ENCODE peak calls at places on chromosome 15, in four cellular contexts. G is HL-60; J is CD8-positive, alpha-beta T cell; O is choroid plexus epithelial cell. I is an unnamed sample.

GRCh38 chr15:21261396-21261964 is 178.8 kb downstream of the POTEB3 start:
- DNase-seq in G (no peak), J (no peak), O (no peak), I (no peak)

GRCh38 chr15:98025237-98025636 is 64.7 kb downstream of the ARRDC4 start:
- DNase-seq in G (no peak), J (no peak), O (peak), I (no peak)

GRCh38 chr15:75758071-75758872 is 45.6 kb upstream of the CSPG4 start:
- DNase-seq in G (peak), J (peak), O (peak), I (no peak)

GRCh38 chr15:81014446-81015093 is 13.8 kb downstream of the TLNRD1 start:
- DNase-seq in G (no peak), J (no peak), O (no peak), I (no peak)

GRCh38 chr15:94587071-94587470 is 355.7 kb downstream of the MCTP2 start:
- DNase-seq in G (no peak), J (no peak), O (no peak), I (no peak)

GRCh38 chr15:70132148-70132547 is 34.4 kb upstream of the TLE3 start:
- DNase-seq in G (no peak), J (no peak), O (peak), I (no peak)

GRCh38 chr15:52261498-52262242 is 33.9 kb downstream of the MYO5C start:
- DNase-seq in G (peak), J (peak), O (peak), I (peak)

GRCh38 chr15:25092661-25093060 is 137.9 kb downstream of the SNRPN start:
- DNase-seq in G (no peak), J (no peak), O (peak), I (no peak)

DNA sequence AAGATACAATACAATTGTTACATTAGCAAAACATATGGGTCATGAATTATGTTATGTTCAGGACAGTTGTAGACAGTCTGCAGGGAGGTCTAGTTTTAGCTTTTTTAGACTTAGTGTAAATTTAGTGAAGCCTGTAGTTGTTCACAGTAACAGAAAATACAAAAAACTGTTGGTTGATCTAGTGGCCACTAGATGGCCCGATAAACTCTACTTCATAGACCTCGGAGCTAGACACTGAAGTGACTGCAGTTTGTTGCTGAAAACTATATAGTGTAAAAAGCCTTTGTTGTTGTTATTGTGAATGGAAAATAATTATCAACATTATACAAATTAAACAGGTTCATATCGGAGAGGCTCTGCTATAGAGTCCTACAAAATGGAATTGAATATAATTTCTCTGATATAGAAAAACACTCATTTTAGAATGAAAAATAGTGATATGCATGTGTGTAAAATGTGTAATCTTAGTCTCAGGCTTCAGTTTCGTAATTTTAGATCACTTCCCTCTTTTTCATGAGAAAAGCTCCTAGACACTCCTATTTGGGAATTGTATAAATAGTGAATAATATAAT is 18.3 kb downstream of the MAGEL2 start:
- DNase-seq in G (no peak), J (no peak), O (peak), I (no peak)
- TF ChIP-seq CTCF in G (peak), J (no peak), O (peak), I (no peak)

GRCh38 chr15:39300451-39301153 is 280.3 kb upstream of the THBS1 start:
- DNase-seq in G (no peak), J (no peak), O (peak), I (no peak)

GRCh38 chr15:39304201-39304841 is 276.6 kb upstream of the THBS1 start:
- DNase-seq in G (no peak), J (no peak), O (no peak), I (no peak)

GRCh38 chr15:39304931-39305728 is 275.7 kb upstream of the THBS1 start:
- DNase-seq in G (no peak), J (no peak), O (no peak), I (no peak)

GRCh38 chr15:39301589-39301999 is 279.3 kb upstream of the THBS1 start:
- DNase-seq in G (no peak), J (no peak), O (peak), I (no peak)

GRCh38 chr15:39302936-39303335 is 277.9 kb upstream of the THBS1 start:
- DNase-seq in G (no peak), J (no peak), O (no peak), I (no peak)
- TF ChIP-seq CTCF in G (no peak), J (no peak), O (no peak), I (no peak)

GRCh38 chr15:91974321-91974720 is 120.8 kb downstream of the SLCO3A1 start:
- DNase-seq in G (no peak), J (no peak), O (no peak), I (no peak)

GRCh38 chr15:91975241-91975978 is 121.9 kb downstream of the SLCO3A1 start:
- DNase-seq in G (no peak), J (no peak), O (no peak), I (no peak)

GRCh38 chr15:91968610-91969009 is 115.1 kb downstream of the SLCO3A1 start:
- DNase-seq in G (no peak), J (no peak), O (no peak), I (no peak)

GRCh38 chr15:91970142-91970541 is 116.6 kb downstream of the SLCO3A1 start:
- DNase-seq in G (no peak), J (no peak), O (peak), I (no peak)

GRCh38 chr15:91973481-91973880 is 120.0 kb downstream of the SLCO3A1 start:
- DNase-seq in G (no peak), J (no peak), O (no peak), I (no peak)
- TF ChIP-seq CTCF in G (no peak), J (no peak), O (no peak), I (no peak)

DNA sequence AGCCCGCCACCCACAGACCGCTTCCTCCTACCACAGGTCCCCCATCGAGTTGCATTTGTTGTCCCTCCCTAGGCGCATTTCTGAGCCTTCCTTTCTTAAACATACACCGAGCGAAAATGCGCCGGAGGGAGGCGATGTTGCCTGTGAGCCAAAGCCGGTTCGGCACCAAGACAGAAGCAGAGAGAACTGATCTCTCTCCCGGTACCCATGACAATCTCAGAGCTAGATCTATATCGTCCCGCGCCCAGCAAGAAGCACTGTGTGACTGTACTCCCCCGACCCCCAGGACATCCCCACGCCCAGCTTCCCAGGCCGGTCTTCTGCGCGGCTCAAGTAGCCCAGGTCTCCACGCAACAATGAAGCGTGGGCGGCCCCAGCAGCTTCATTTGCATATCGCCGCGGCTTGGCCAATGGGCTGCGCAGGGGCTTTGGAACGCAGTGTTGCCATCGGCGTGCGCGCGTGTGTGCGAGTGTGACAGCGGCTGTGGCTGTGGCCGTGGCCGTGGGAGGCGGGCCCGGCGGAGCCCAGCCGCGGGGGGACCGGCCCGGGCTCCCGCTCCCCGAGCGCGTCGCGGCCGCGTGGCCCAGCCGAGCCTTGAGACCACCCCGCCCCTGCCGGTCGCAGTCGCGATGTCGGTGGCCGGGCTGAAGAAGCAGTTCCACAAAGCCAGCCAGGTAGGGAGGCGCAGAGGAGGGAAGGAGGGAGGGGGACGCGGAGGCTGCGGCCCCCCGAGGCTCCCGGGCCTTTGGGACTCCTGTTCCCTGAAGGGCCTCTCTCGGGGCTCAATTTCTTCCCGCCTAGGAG is at the start of gene SH3GL3:
- DNase-seq in G (peak), J (peak), O (peak), I (peak)
- TF ChIP-seq CTCF in G (no peak), J (no peak), O (peak), I (no peak)

DNA sequence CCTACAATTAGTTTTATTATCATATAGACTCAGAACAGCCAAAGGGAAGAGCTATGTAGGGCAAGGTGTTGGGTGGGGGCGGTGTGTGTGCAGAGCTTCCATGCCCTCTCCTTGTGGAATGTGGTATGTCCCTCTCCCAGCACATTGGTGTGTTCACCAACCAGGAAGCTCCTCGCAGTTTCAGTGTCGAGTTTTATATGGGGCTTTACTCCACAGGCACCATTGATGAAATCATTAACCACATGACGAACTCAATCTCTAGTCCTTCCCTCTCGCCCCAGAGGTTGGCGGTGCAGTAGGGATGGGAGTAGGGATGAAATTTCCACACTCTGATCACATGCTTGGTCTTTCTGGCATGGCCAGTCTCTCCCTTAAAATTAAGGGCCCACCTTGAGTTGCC is 13.6 kb upstream of the SRP14 start:
- DNase-seq in G (no peak), J (no peak), O (no peak), I (no peak)
- TF ChIP-seq CTCF in G (no peak), J (no peak), O (no peak), I (no peak)

I was measured in natural killer cell.